ENCODE peak calls at places on chromosomes 6 and 20, in four cellular contexts. A, E, R and S are unnamed samples.

GRCh38 chr20:47770931-47771330 is 14.3 kb downstream of the SULF2 start:
- DNase-seq in R (no peak), A (no peak), E (no peak), S (no peak)

GRCh38 chr6:113630738-113631535 is 226.2 kb upstream of the MARCKS start:
- DNase-seq in E (peak; percentile 79), A (no peak), R (peak; percentile 13), S (no peak)

GRCh38 chr20:62845818-62846527 is 15.6 kb downstream of the TCFL5 start:
- DNase-seq in R (no peak), E (no peak), A (no peak), S (no peak)

GRCh38 chr6:151022492-151022891 is 157.0 kb downstream of the MTHFD1L start:
- DNase-seq in A (no peak), R (no peak), E (no peak), S (no peak)

GRCh38 chr6:73134588-73134987 is 90.7 kb downstream of the KHDC1L start:
- DNase-seq in E (peak; percentile 17), A (no peak), R (peak; percentile 12), S (no peak)

GRCh38 chr6:107870379-107870778 is 46.3 kb upstream of the SCML4 start:
- DNase-seq in E (peak; percentile 49), A (no peak), R (peak; percentile 35), S (no peak)

GRCh38 chr20:45629496-45630100 is at the start of gene WFDC10A:
- DNase-seq in R (peak; percentile 70), E (peak; percentile 72), A (no peak), S (no peak)

GRCh38 chr6:22906091-22906549 is 336.8 kb downstream of the HDGFL1 start:
- DNase-seq in A (no peak), E (peak; percentile 63), R (peak; percentile 66), S (no peak)

GRCh38 chr6:169652896-169653295 is 48.9 kb downstream of the WDR27 start:
- DNase-seq in E (no peak), A (no peak), R (no peak), S (no peak)

GRCh38 chr20:18243802-18244201 is 44.5 kb upstream of the ZNF133 start:
- DNase-seq in E (no peak), A (no peak), R (no peak), S (no peak)

GRCh38 chr20:38659613-38659880 is 57.9 kb downstream of the ARHGAP40 start:
- DNase-seq in E (no peak), R (no peak), A (no peak), S (no peak)

GRCh38 chr20:50259705-50260479 is 69.3 kb downstream of the CEBPB start:
- DNase-seq in A (no peak), R (no peak), E (no peak), S (no peak)

GRCh38 chr6:145830612-145831011 is 16.0 kb upstream of the FBXO30 start:
- DNase-seq in A (no peak), E (no peak), R (no peak), S (no peak)

GRCh38 chr20:13147071-13147961 is 73.8 kb upstream of the ISM1 start:
- DNase-seq in A (no peak), E (no peak), R (no peak), S (no peak)

GRCh38 chr20:22404609-22405170 is 179.7 kb downstream of the FOXA2 start:
- DNase-seq in R (no peak), A (no peak), E (no peak), S (no peak)

GRCh38 chr6:1626481-1626880 is 16.8 kb downstream of the FOXC1 start:
- DNase-seq in E (no peak), R (no peak), A (no peak), S (no peak)

GRCh38 chr6:31737315-31738047 is 1.2 kb upstream of the CLIC1 start:
- DNase-seq in R (no peak), E (no peak), A (no peak), S (no peak)

GRCh38 chr6:40738551-40738950 is 151.4 kb upstream of the LRFN2 start:
- DNase-seq in A (no peak), R (peak; percentile 52), E (no peak), S (no peak)

GRCh38 chr20:9503530-9504251 is 10.7 kb upstream of the LAMP5 start:
- DNase-seq in A (no peak), R (no peak), E (no peak), S (peak; percentile 82)

GRCh38 chr6:74334722-74335121 is 638.7 kb downstream of the CD109 start:
- DNase-seq in R (no peak), A (no peak), E (no peak), S (no peak)

GRCh38 chr6:84825461-84825860 is 61.1 kb upstream of the TBX18 start:
- DNase-seq in R (peak; percentile 32), E (peak; percentile 91), A (no peak), S (no peak)

GRCh38 chr6:82251942-82252341 is 4.4 kb upstream of the IBTK start:
- DNase-seq in E (peak; percentile 40), A (no peak), R (peak; percentile 50), S (no peak)

GRCh38 chr6:145034664-145035063 is 700.7 kb downstream of the EPM2A start:
- DNase-seq in R (no peak), A (no peak), E (no peak), S (no peak)

GRCh38 chr20:53331151-53331973 is 262.3 kb downstream of the ZNF217 start:
- DNase-seq in A (no peak), E (no peak), R (peak; percentile 81), S (no peak)

GRCh38 chr6:84027340-84028183 is 6.0 kb upstream of the MRAP2 start:
- DNase-seq in A (no peak), E (peak; percentile 92), R (peak; percentile 60), S (no peak)

GRCh38 chr6:158474961-158475343 is 84.9 kb upstream of the TMEM181 start:
- DNase-seq in R (peak; percentile 26), E (peak; percentile 75), A (no peak), S (no peak)